ENCODE peak calls at places on chromosomes 4 and X, in six cellular contexts. B is vagina; K is cardiac muscle cell; X is transverse colon; P is colonic mucosa; Z is CD8-positive, alpha-beta T cell. R is an unnamed sample.

GRCh38 chr4:169270156-169270809 is 473 bp downstream of the SH3RF1 start:
- DNase-seq in B (no peak), K (peak; percentile 65), P (peak; percentile 63), Z (no peak), X (peak; percentile 69), R (no peak)

GRCh38 chr4:8285143-8285975 is 15.8 kb downstream of the HTRA3 start:
- DNase-seq in P (no peak), X (no peak), B (no peak), Z (no peak), K (no peak), R (no peak)

GRCh38 chr4:4651811-4652609 is 110.2 kb upstream of the STX18 start:
- DNase-seq in X (no peak), P (no peak), B (no peak), Z (no peak), K (no peak), R (no peak)

GRCh38 chr4:84826681-84827080 is 139.8 kb downstream of the WDFY3 start:
- DNase-seq in Z (no peak), P (no peak), K (no peak), B (no peak), X (no peak), R (no peak)

GRCh38 chr4:54498661-54499111 is 159.1 kb upstream of the KIT start:
- DNase-seq in X (no peak), Z (no peak), P (no peak), K (no peak), B (no peak), R (no peak)

GRCh38 chr4:55993994-55994657 is 45.4 kb downstream of the CEP135 start:
- DNase-seq in K (no peak), X (no peak), P (no peak), B (no peak), Z (no peak), R (peak; percentile 34)

GRCh38 chrX:68570598-68570997 is 71.7 kb downstream of the YIPF6 start:
- DNase-seq in X (no peak), B (no peak), P (no peak), K (no peak), Z (no peak), R (no peak)

GRCh38 chr4:113153529-113154101 is 104.2 kb downstream of the ANK2 start:
- DNase-seq in K (no peak), Z (no peak), X (no peak), B (no peak), P (no peak), R (no peak)

DNA sequence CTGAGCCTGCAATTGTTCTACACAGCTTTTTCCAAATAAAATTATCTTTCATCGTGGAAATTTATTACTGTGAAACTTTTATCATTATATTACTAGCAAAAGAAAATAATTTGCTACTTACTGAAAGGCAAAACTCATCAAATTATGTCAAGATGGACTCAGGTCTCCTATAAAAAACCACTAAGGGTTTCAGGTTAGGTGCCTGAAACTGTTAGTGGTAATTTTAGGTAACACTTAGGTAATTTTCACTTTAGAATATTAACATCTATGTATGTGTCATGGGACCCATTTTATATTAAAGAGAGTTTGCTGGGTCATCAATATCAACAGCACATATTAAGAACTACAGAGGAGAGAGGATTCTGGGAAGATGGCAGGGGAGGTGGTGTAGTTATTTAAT is 651.5 kb downstream of the CENPC start:
- DNase-seq in B (no peak), Z (no peak), K (no peak), P (no peak), X (no peak), R (no peak)
- H3K4me3 ChIP-seq in B (no peak overlapping the region), Z (no peak overlapping the region), K (no peak overlapping the region), P (no peak overlapping the region), X (no peak overlapping the region), R (no peak overlapping the region)

DNA sequence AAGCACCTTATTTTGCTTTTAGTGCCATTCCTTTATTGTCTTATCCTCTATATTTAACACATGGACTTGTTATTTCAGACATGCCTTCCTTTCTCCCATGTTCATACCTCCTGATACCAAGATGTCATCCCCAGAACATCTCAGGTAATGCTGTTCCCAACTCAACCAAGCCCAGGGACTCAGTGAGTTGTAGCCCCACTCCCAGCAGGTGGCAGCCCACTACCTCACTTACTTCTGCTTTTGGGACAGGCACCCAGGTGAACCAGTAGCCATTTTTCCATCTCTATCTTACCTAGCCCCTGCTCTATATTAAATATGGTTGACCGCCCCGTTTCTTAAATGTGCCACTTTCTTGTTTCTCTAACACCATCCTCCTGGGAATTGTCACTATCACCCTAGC is 199.0 kb downstream of the DCHS2 start:
- DNase-seq in Z (no peak), B (no peak), P (no peak), K (no peak), X (no peak), R (no peak)
- TF ChIP-seq CTCF in Z (no peak), B (no peak), P (no peak), K (no peak), X (no peak), R (no peak)

GRCh38 chr4:44446801-44447562 is 1.6 kb downstream of the KCTD8 start:
- DNase-seq in P (peak; percentile 16), B (no peak), K (no peak), X (no peak), Z (no peak), R (no peak)
- H3K4me3 ChIP-seq in P (peak overlapping the region; percentile 52), B (peak overlapping the region; percentile 50), K (peak overlapping the region; percentile 35), X (no peak overlapping the region), Z (no peak overlapping the region), R (no peak overlapping the region)

GRCh38 chr4:108637856-108638255 is 12.5 kb upstream of the OSTC start:
- DNase-seq in K (no peak), X (no peak), P (no peak), Z (no peak), B (no peak), R (no peak)
- TF ChIP-seq CTCF in K (peak; percentile 30), X (no peak), P (no peak), Z (no peak), B (no peak), R (no peak)

R was measured in GM12864.